ENCODE peak calls at places on chromosome 2, in four cellular contexts. One of them, this sample, is unnamed.
A peak's percentile ranks its signal among the peaks of the same experiment; 100 is the strongest.

GRCh38 chr2:11742317-11742701 is 4.1 kb upstream of the LPIN1 start:
- DNase-seq in A549: no peak
- DNase-seq in epithelial cell of proximal tubule: no peak
- DNase-seq in HCT116: no peak
- DNase-seq in this sample: no peak

GRCh38 chr2:69531186-69531585 is 94.0 kb upstream of the NFU1 start:
- DNase-seq in epithelial cell of proximal tubule: no peak
- DNase-seq in A549: no peak
- DNase-seq in HCT116: no peak
- DNase-seq in this sample: no peak

GRCh38 chr2:40004336-40004735 is 225.3 kb upstream of the THUMPD2 start:
- DNase-seq in A549: no peak
- DNase-seq in epithelial cell of proximal tubule: no peak
- DNase-seq in HCT116: no peak
- DNase-seq in this sample: no peak

GRCh38 chr2:218897394-218898108 is 16.9 kb downstream of the WNT10A start:
- DNase-seq in epithelial cell of proximal tubule: no peak
- DNase-seq in A549: no peak
- DNase-seq in HCT116: no peak
- DNase-seq in this sample: no peak

GRCh38 chr2:21099281-21099907 is 24.4 kb upstream of the TDRD15 start:
- DNase-seq in A549: no peak
- DNase-seq in HCT116: no peak
- DNase-seq in epithelial cell of proximal tubule: no peak
- DNase-seq in this sample: no peak

GRCh38 chr2:47867205-47867604 is 39.1 kb downstream of the FBXO11 start:
- DNase-seq in HCT116: peak; percentile 31
- DNase-seq in A549: no peak
- DNase-seq in epithelial cell of proximal tubule: peak; percentile 66
- DNase-seq in this sample: no peak

GRCh38 chr2:110906613-110907365 is 174.4 kb downstream of the ACOXL start:
- DNase-seq in HCT116: no peak
- DNase-seq in A549: no peak
- DNase-seq in epithelial cell of proximal tubule: no peak
- DNase-seq in this sample: no peak

GRCh38 chr2:84888401-84889276 is 7.8 kb upstream of the TRABD2A start:
- DNase-seq in A549: no peak
- DNase-seq in HCT116: no peak
- DNase-seq in epithelial cell of proximal tubule: no peak
- DNase-seq in this sample: peak; percentile 72

GRCh38 chr2:71347517-71347916 is 15.9 kb downstream of the ZNF638 start:
- DNase-seq in HCT116: no peak
- DNase-seq in A549: no peak
- DNase-seq in epithelial cell of proximal tubule: no peak
- DNase-seq in this sample: no peak

GRCh38 chr2:156659694-156660093 is 223.5 kb downstream of the GPD2 start:
- DNase-seq in epithelial cell of proximal tubule: no peak
- DNase-seq in HCT116: no peak
- DNase-seq in A549: no peak
- DNase-seq in this sample: no peak

GRCh38 chr2:237731663-237732062 is 66.9 kb upstream of the RBM44 start:
- DNase-seq in epithelial cell of proximal tubule: peak; percentile 16
- DNase-seq in HCT116: peak; percentile 23
- DNase-seq in A549: peak; percentile 79
- DNase-seq in this sample: no peak

GRCh38 chr2:237733677-237734300 is 64.8 kb upstream of the RBM44 start:
- DNase-seq in HCT116: no peak
- DNase-seq in epithelial cell of proximal tubule: no peak
- DNase-seq in A549: no peak
- DNase-seq in this sample: no peak

GRCh38 chr2:237732070-237732469 is 66.5 kb upstream of the RBM44 start:
- DNase-seq in A549: no peak
- DNase-seq in epithelial cell of proximal tubule: no peak
- DNase-seq in HCT116: no peak
- DNase-seq in this sample: no peak

GRCh38 chr2:237734905-237735623 is 63.5 kb upstream of the RBM44 start:
- DNase-seq in A549: no peak
- DNase-seq in HCT116: no peak
- DNase-seq in epithelial cell of proximal tubule: no peak
- DNase-seq in this sample: no peak

GRCh38 chr2:237732790-237733349 is 65.7 kb upstream of the RBM44 start:
- DNase-seq in epithelial cell of proximal tubule: no peak
- DNase-seq in HCT116: no peak
- DNase-seq in A549: no peak
- DNase-seq in this sample: no peak
- H3K4me3 ChIP-seq in epithelial cell of proximal tubule: no peak overlapping the region
- H3K4me3 ChIP-seq in HCT116: no peak overlapping the region
- H3K4me3 ChIP-seq in A549: no peak overlapping the region
- H3K4me3 ChIP-seq in this sample: no peak overlapping the region

GRCh38 chr2:109662889-109663288 is 48.7 kb downstream of the SOWAHC start:
- DNase-seq in HCT116: peak; percentile 6
- DNase-seq in A549: no peak
- DNase-seq in epithelial cell of proximal tubule: no peak
- DNase-seq in this sample: no peak
- TF ChIP-seq CTCF in HCT116: peak; percentile 41
- TF ChIP-seq CTCF in A549: peak; percentile 6
- TF ChIP-seq CTCF in epithelial cell of proximal tubule: peak; percentile 52
- TF ChIP-seq CTCF in this sample: peak; percentile 40

GRCh38 chr2:42132966-42133641 is 36.0 kb upstream of the EML4 start:
- DNase-seq in epithelial cell of proximal tubule: peak; percentile 68
- DNase-seq in HCT116: peak; percentile 61
- DNase-seq in A549: peak; percentile 89
- DNase-seq in this sample: peak; percentile 57
- H3K4me3 ChIP-seq in epithelial cell of proximal tubule: peak overlapping the region; percentile 19
- H3K4me3 ChIP-seq in HCT116: peak overlapping the region; percentile 22
- H3K4me3 ChIP-seq in A549: peak overlapping the region; percentile 18
- H3K4me3 ChIP-seq in this sample: peak overlapping the region; percentile 3

GRCh38 chr2:202023198-202023903 is 10.3 kb upstream of the FZD7 start:
- DNase-seq in HCT116: no peak
- DNase-seq in epithelial cell of proximal tubule: no peak
- DNase-seq in A549: no peak
- DNase-seq in this sample: no peak
- TF ChIP-seq CTCF in HCT116: no peak
- TF ChIP-seq CTCF in epithelial cell of proximal tubule: no peak
- TF ChIP-seq CTCF in A549: no peak
- TF ChIP-seq CTCF in this sample: no peak

DNA sequence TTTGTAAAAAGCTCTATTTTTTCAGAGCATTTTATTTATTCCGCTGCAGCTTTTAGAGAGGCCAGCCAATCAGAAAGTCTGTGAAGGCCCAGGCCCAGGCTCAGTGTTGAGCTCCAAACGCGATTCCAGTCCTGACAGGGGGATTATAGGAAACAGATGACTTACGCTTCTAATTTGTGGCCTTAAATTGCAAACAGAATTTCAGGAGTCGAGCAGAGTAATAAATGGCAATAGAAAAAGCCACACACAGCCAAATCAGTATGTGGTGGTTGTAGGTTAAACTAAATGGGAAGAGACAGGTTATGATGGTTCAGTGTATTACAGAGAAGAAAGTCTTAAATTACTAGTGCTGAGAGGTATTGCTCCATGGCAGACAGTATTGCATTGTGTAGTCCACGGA is 131.0 kb upstream of the ZEB2 start:
- DNase-seq in epithelial cell of proximal tubule: no peak
- DNase-seq in HCT116: no peak
- DNase-seq in A549: no peak
- DNase-seq in this sample: no peak
- H3K4me3 ChIP-seq in epithelial cell of proximal tubule: no peak overlapping the region
- H3K4me3 ChIP-seq in HCT116: no peak overlapping the region
- H3K4me3 ChIP-seq in A549: no peak overlapping the region
- H3K4me3 ChIP-seq in this sample: no peak overlapping the region

GRCh38 chr2:202178342-202178958 is 59.9 kb downstream of the SUMO1 start:
- DNase-seq in epithelial cell of proximal tubule: no peak
- DNase-seq in HCT116: peak; percentile 50
- DNase-seq in A549: peak; percentile 51
- DNase-seq in this sample: peak; percentile 26
- TF ChIP-seq CTCF in epithelial cell of proximal tubule: peak; percentile 91
- TF ChIP-seq CTCF in HCT116: peak; percentile 92
- TF ChIP-seq CTCF in A549: peak; percentile 94
- TF ChIP-seq CTCF in this sample: peak; percentile 73